ENCODE peak calls at places on chromosomes 11 and 22, in five cellular contexts. F is WTC11, R is B cell, X is CD14-positive monocyte, A is cardiac fibroblast. Q is an unnamed sample.
A peak's percentile ranks its signal among the peaks of the same experiment; 100 is the strongest.

GRCh38 chr11:109696191-109696897 is 274.4 kb downstream of the C11orf87 start:
- DNase-seq in F (no peak), R (no peak), X (no peak), A (peak; percentile 59), Q (no peak)

GRCh38 chr22:44595841-44596341 is 97.9 kb upstream of the RTL6 start:
- DNase-seq in F (no peak), R (no peak), X (no peak), A (no peak), Q (no peak)

GRCh38 chr22:35023692-35024363 is 42.1 kb upstream of the ISX start:
- DNase-seq in F (peak; percentile 95), R (peak; percentile 71), X (no peak), A (peak; percentile 49), Q (peak; percentile 85)

GRCh38 chr11:128207861-128208321 is 379.5 kb downstream of the ETS1 start:
- DNase-seq in F (no peak), R (no peak), X (no peak), A (peak; percentile 98), Q (no peak)

GRCh38 chr22:26143801-26144325 is 25.4 kb upstream of the SEZ6L start:
- DNase-seq in F (no peak), R (no peak), X (no peak), A (no peak), Q (no peak)

GRCh38 chr22:25987948-25988347 is 181.3 kb upstream of the SEZ6L start:
- DNase-seq in F (no peak), R (peak; percentile 15), X (no peak), A (no peak), Q (peak; percentile 9)

GRCh38 chr11:120611576-120611975 is 100.0 kb downstream of the GRIK4 start:
- DNase-seq in F (peak; percentile 25), R (no peak), X (no peak), A (no peak), Q (no peak)

GRCh38 chr11:110182886-110183285 is 89.7 kb downstream of the ZC3H12C start:
- DNase-seq in F (no peak), R (no peak), X (no peak), A (peak; percentile 74), Q (no peak)

GRCh38 chr22:46352691-46353386 is 17.3 kb downstream of the TRMU start:
- DNase-seq in F (no peak), R (no peak), X (peak; percentile 22), A (peak; percentile 50), Q (no peak)

DNA sequence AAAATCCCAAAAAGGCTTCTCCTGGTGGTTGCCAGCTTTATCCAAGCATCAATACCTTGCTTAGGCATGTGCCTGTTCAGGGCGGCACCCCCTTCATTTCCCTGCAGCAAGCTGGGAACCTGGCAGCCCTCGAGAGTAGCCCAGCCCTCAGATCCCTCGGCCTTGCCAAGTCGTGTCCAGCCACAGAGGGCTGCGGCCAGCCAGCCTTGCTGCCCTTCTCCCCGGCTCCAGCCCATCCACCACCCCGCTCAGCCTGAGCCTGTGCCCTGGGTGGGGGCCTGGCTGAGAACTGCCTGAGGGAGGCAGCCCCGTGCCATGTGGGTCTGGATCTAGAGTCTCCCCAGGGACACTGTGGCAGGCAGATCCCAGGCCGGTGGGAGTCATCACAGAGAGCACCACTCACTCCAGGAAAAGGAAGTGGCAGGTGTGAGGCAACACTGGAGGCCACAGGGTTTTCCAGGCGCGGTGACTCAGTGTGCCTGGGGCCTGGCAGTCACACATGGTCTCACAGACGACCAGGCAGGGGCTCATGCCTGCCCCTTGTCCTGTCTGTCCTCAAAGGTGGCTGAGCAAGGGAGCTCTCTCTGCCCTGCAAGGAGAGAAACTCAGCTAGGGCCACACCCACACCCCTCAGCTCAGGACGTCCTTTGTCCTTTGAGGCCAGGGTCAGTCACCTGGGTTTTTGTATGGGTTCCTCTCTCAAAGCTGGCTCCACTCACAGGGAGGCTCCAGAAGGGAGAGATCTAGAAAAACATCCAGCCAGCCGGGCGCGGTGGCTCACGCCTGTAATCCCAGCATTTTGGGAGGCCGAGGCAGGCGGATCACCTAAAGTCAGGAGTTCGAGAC is 12.2 kb upstream of the CDC42BPG start:
- DNase-seq in F (no peak), R (no peak), X (peak; percentile 96), A (peak; percentile 94), Q (no peak)
- TF ChIP-seq CTCF in F (no peak), R (no peak), X (no peak), A (peak; percentile 2), Q (no peak)

GRCh38 chr11:124670732-124671131 is 2.8 kb downstream of the SIAE start:
- DNase-seq in F (no peak), R (peak; percentile 45), X (no peak), A (peak; percentile 21), Q (no peak)
- TF ChIP-seq CTCF in F (no peak), R (no peak), X (no peak), A (no peak), Q (no peak)

GRCh38 chr11:870418-870817 is 27.8 kb downstream of the TSPAN4 start:
- DNase-seq in F (no peak), R (no peak), X (no peak), A (no peak), Q (no peak)

GRCh38 chr11:868802-869201 is 26.1 kb downstream of the TSPAN4 start:
- DNase-seq in F (no peak), R (no peak), X (no peak), A (no peak), Q (no peak)

GRCh38 chr11:869399-870126 is 26.9 kb downstream of the TSPAN4 start:
- DNase-seq in F (no peak), R (no peak), X (no peak), A (no peak), Q (no peak)

GRCh38 chr11:871472-871871 is 28.8 kb downstream of the TSPAN4 start:
- DNase-seq in F (no peak), R (no peak), X (no peak), A (no peak), Q (no peak)

DNA sequence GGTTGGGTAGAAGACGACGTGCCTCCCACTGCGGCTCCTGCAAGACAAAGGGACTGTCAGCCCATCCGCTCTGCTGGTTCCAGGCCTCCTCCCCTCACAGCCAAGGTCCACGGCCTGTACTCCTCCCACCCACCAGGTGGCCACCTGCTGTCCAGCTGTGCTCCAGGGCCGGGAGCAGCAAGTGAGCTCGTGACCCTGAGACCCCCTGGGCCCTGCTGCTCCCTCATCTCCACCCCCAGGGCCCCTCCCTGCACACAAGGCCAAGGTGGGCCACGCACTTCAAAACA is 27.4 kb downstream of the TSPAN4 start:
- DNase-seq in F (peak; percentile 38), R (no peak), X (no peak), A (no peak), Q (peak; percentile 38)
- TF ChIP-seq CTCF in F (no peak), R (no peak), X (peak; percentile 7), A (peak; percentile 24), Q (no peak)

GRCh38 chr11:1919428-1920127 is at the start of gene TNNT3:
- DNase-seq in F (no peak), R (peak; percentile 7), X (no peak), A (peak; percentile 27), Q (no peak)
- TF ChIP-seq CTCF in F (no peak), R (no peak), X (no peak), A (peak; percentile 1), Q (no peak)

GRCh38 chr11:10688401-10688800 is 5.2 kb downstream of the IRAG1 start:
- DNase-seq in F (peak; percentile 38), R (no peak), X (no peak), A (peak; percentile 15), Q (no peak)
- TF ChIP-seq CTCF in F (peak; percentile 39), R (peak; percentile 22), X (peak; percentile 35), A (peak; percentile 43), Q (peak; percentile 47)

Q was measured in endothelial cell.